ENCODE peak calls at places on chromosome 16, in seven cellular contexts. One of them, this sample, is unnamed.

GRCh38 chr16:62038225-62038624 is 2.0 kb upstream of the CDH8 start:
- DNase-seq in IMR-90: no peak
- DNase-seq in gastrocnemius medialis: no peak
- DNase-seq in adrenal gland: no peak
- DNase-seq in BJ: no peak
- DNase-seq in neural progenitor cell: no peak
- DNase-seq in esophagus squamous epithelium: no peak
- DNase-seq in this sample: no peak

GRCh38 chr16:78127130-78127529 is 27.7 kb downstream of the WWOX start:
- DNase-seq in IMR-90: peak; percentile 33
- DNase-seq in gastrocnemius medialis: no peak
- DNase-seq in adrenal gland: no peak
- DNase-seq in BJ: peak; percentile 35
- DNase-seq in neural progenitor cell: no peak
- DNase-seq in esophagus squamous epithelium: no peak
- DNase-seq in this sample: no peak

GRCh38 chr16:81318711-81319110 is 3.9 kb downstream of the GAN start:
- DNase-seq in IMR-90: no peak
- DNase-seq in gastrocnemius medialis: no peak
- DNase-seq in adrenal gland: no peak
- DNase-seq in BJ: no peak
- DNase-seq in neural progenitor cell: peak; percentile 2
- DNase-seq in esophagus squamous epithelium: no peak
- DNase-seq in this sample: no peak

GRCh38 chr16:11390573-11391495 is 45.6 kb downstream of the RMI2 start:
- DNase-seq in IMR-90: no peak
- DNase-seq in gastrocnemius medialis: no peak
- DNase-seq in adrenal gland: no peak
- DNase-seq in BJ: no peak
- DNase-seq in neural progenitor cell: peak; percentile 50
- DNase-seq in esophagus squamous epithelium: no peak
- DNase-seq in this sample: no peak

GRCh38 chr16:53692146-53692545 is 11.5 kb downstream of the RPGRIP1L start:
- DNase-seq in IMR-90: no peak
- DNase-seq in gastrocnemius medialis: no peak
- DNase-seq in adrenal gland: no peak
- DNase-seq in BJ: no peak
- DNase-seq in neural progenitor cell: peak; percentile 29
- DNase-seq in esophagus squamous epithelium: no peak
- DNase-seq in this sample: no peak

GRCh38 chr16:46996391-46996790 is 22.9 kb upstream of the DNAJA2 start:
- DNase-seq in IMR-90: no peak
- DNase-seq in gastrocnemius medialis: no peak
- DNase-seq in adrenal gland: no peak
- DNase-seq in BJ: no peak
- DNase-seq in neural progenitor cell: no peak
- DNase-seq in esophagus squamous epithelium: no peak
- DNase-seq in this sample: no peak

GRCh38 chr16:74709477-74709877 is 8.8 kb upstream of the MLKL start:
- DNase-seq in IMR-90: peak; percentile 72
- DNase-seq in gastrocnemius medialis: peak; percentile 41
- DNase-seq in adrenal gland: peak; percentile 77
- DNase-seq in BJ: peak; percentile 15
- DNase-seq in neural progenitor cell: peak; percentile 85
- DNase-seq in esophagus squamous epithelium: no peak
- DNase-seq in this sample: peak; percentile 72

GRCh38 chr16:87062569-87063442 is 254.4 kb downstream of the C16orf95 start:
- DNase-seq in IMR-90: peak; percentile 67
- DNase-seq in gastrocnemius medialis: no peak
- DNase-seq in adrenal gland: peak; percentile 71
- DNase-seq in BJ: no peak
- DNase-seq in neural progenitor cell: peak; percentile 94
- DNase-seq in esophagus squamous epithelium: no peak
- DNase-seq in this sample: peak; percentile 73

GRCh38 chr16:81552743-81553079 is 108.1 kb downstream of the CMIP start:
- DNase-seq in IMR-90: no peak
- DNase-seq in gastrocnemius medialis: no peak
- DNase-seq in adrenal gland: no peak
- DNase-seq in BJ: no peak
- DNase-seq in neural progenitor cell: no peak
- DNase-seq in esophagus squamous epithelium: no peak
- DNase-seq in this sample: no peak

GRCh38 chr16:80369559-80369958 is 171.2 kb upstream of the DYNLRB2 start:
- DNase-seq in IMR-90: peak; percentile 60
- DNase-seq in gastrocnemius medialis: no peak
- DNase-seq in adrenal gland: no peak
- DNase-seq in BJ: no peak
- DNase-seq in neural progenitor cell: peak; percentile 84
- DNase-seq in esophagus squamous epithelium: no peak
- DNase-seq in this sample: peak; percentile 9

GRCh38 chr16:58815188-58815888 is 81.2 kb upstream of the GOT2 start:
- DNase-seq in IMR-90: no peak
- DNase-seq in gastrocnemius medialis: no peak
- DNase-seq in adrenal gland: no peak
- DNase-seq in BJ: no peak
- DNase-seq in neural progenitor cell: no peak
- DNase-seq in esophagus squamous epithelium: no peak
- DNase-seq in this sample: no peak

GRCh38 chr16:55149622-55150021 is 174.4 kb upstream of the IRX6 start:
- DNase-seq in IMR-90: no peak
- DNase-seq in gastrocnemius medialis: no peak
- DNase-seq in adrenal gland: no peak
- DNase-seq in BJ: peak; percentile 9
- DNase-seq in neural progenitor cell: no peak
- DNase-seq in esophagus squamous epithelium: no peak
- DNase-seq in this sample: no peak

GRCh38 chr16:78973041-78973440 is 627.5 kb downstream of the MAF start:
- DNase-seq in IMR-90: no peak
- DNase-seq in gastrocnemius medialis: no peak
- DNase-seq in adrenal gland: no peak
- DNase-seq in BJ: no peak
- DNase-seq in neural progenitor cell: no peak
- DNase-seq in esophagus squamous epithelium: no peak
- DNase-seq in this sample: no peak

GRCh38 chr16:2026461-2027023 is at the start of gene NHERF2:
- DNase-seq in IMR-90: no peak
- DNase-seq in gastrocnemius medialis: no peak
- DNase-seq in adrenal gland: peak; percentile 8
- DNase-seq in BJ: no peak
- DNase-seq in neural progenitor cell: peak; percentile 74
- DNase-seq in esophagus squamous epithelium: no peak
- DNase-seq in this sample: peak; percentile 65

GRCh38 chr16:3017806-3018506 is at the start of gene CLDN6:
- DNase-seq in IMR-90: no peak
- DNase-seq in gastrocnemius medialis: no peak
- DNase-seq in adrenal gland: no peak
- DNase-seq in BJ: no peak
- DNase-seq in neural progenitor cell: peak; percentile 96
- DNase-seq in esophagus squamous epithelium: no peak
- DNase-seq in this sample: no peak

GRCh38 chr16:6892961-6893360 is 439.7 kb upstream of the RBFOX1 start:
- DNase-seq in IMR-90: no peak
- DNase-seq in gastrocnemius medialis: no peak
- DNase-seq in adrenal gland: no peak
- DNase-seq in BJ: no peak
- DNase-seq in neural progenitor cell: peak; percentile 18
- DNase-seq in esophagus squamous epithelium: no peak
- DNase-seq in this sample: no peak

GRCh38 chr16:47574091-47575054 is 113.2 kb downstream of the PHKB start:
- DNase-seq in IMR-90: peak; percentile 49
- DNase-seq in gastrocnemius medialis: no peak
- DNase-seq in adrenal gland: no peak
- DNase-seq in BJ: no peak
- DNase-seq in neural progenitor cell: peak; percentile 5
- DNase-seq in esophagus squamous epithelium: no peak
- DNase-seq in this sample: no peak

GRCh38 chr16:57663436-57663835 is 4.7 kb upstream of the ADGRG3 start:
- DNase-seq in IMR-90: no peak
- DNase-seq in gastrocnemius medialis: no peak
- DNase-seq in adrenal gland: no peak
- DNase-seq in BJ: no peak
- DNase-seq in neural progenitor cell: no peak
- DNase-seq in esophagus squamous epithelium: no peak
- DNase-seq in this sample: no peak

GRCh38 chr16:29775742-29776408 is 2.2 kb upstream of the ZG16 start:
- DNase-seq in IMR-90: peak; percentile 43
- DNase-seq in gastrocnemius medialis: no peak
- DNase-seq in adrenal gland: no peak
- DNase-seq in BJ: no peak
- DNase-seq in neural progenitor cell: no peak
- DNase-seq in esophagus squamous epithelium: no peak
- DNase-seq in this sample: no peak

GRCh38 chr16:63789603-63790002 is 1332.3 kb downstream of the CDH11 start:
- DNase-seq in IMR-90: no peak
- DNase-seq in gastrocnemius medialis: no peak
- DNase-seq in adrenal gland: no peak
- DNase-seq in BJ: no peak
- DNase-seq in neural progenitor cell: no peak
- DNase-seq in esophagus squamous epithelium: no peak
- DNase-seq in this sample: no peak

GRCh38 chr16:5064915-5065314 is 841 bp downstream of the C16orf89 start:
- DNase-seq in IMR-90: peak; percentile 24
- DNase-seq in gastrocnemius medialis: no peak
- DNase-seq in adrenal gland: no peak
- DNase-seq in BJ: no peak
- DNase-seq in neural progenitor cell: no peak
- DNase-seq in esophagus squamous epithelium: no peak
- DNase-seq in this sample: no peak

GRCh38 chr16:56779956-56780355 is 50.0 kb downstream of the NUP93 start:
- DNase-seq in IMR-90: no peak
- DNase-seq in gastrocnemius medialis: no peak
- DNase-seq in adrenal gland: no peak
- DNase-seq in BJ: no peak
- DNase-seq in neural progenitor cell: no peak
- DNase-seq in esophagus squamous epithelium: no peak
- DNase-seq in this sample: no peak

GRCh38 chr16:77221482-77221881 is 22.3 kb downstream of the SYCE1L start:
- DNase-seq in IMR-90: peak; percentile 13
- DNase-seq in gastrocnemius medialis: no peak
- DNase-seq in adrenal gland: no peak
- DNase-seq in BJ: no peak
- DNase-seq in neural progenitor cell: no peak
- DNase-seq in esophagus squamous epithelium: no peak
- DNase-seq in this sample: no peak

GRCh38 chr16:50551243-50551642 is 3.0 kb downstream of the NKD1 start:
- DNase-seq in IMR-90: no peak
- DNase-seq in gastrocnemius medialis: no peak
- DNase-seq in adrenal gland: no peak
- DNase-seq in BJ: no peak
- DNase-seq in neural progenitor cell: no peak
- DNase-seq in esophagus squamous epithelium: no peak
- DNase-seq in this sample: no peak
- H3K27me3 ChIP-seq in IMR-90: peaks cover 56% of the 10 kb centered on the region
- H3K27me3 ChIP-seq in gastrocnemius medialis: peaks cover 6% of the 10 kb centered on the region
- H3K27me3 ChIP-seq in adrenal gland: no peaks in the 10 kb centered on the region
- H3K27me3 ChIP-seq in BJ: peaks cover 30% of the 10 kb centered on the region
- H3K27me3 ChIP-seq in neural progenitor cell: peaks cover 42% of the 10 kb centered on the region
- H3K27me3 ChIP-seq in esophagus squamous epithelium: no peaks in the 10 kb centered on the region
- H3K27me3 ChIP-seq in this sample: no peaks in the 10 kb centered on the region

GRCh38 chr16:85459529-85460251 is 153.4 kb upstream of the GSE1 start:
- DNase-seq in IMR-90: no peak
- DNase-seq in gastrocnemius medialis: peak; percentile 44
- DNase-seq in adrenal gland: peak; percentile 56
- DNase-seq in BJ: no peak
- DNase-seq in neural progenitor cell: no peak
- DNase-seq in esophagus squamous epithelium: no peak
- DNase-seq in this sample: no peak
- H3K27me3 ChIP-seq in IMR-90: no peaks in the 10 kb centered on the region
- H3K27me3 ChIP-seq in gastrocnemius medialis: no peaks in the 10 kb centered on the region
- H3K27me3 ChIP-seq in adrenal gland: no peaks in the 10 kb centered on the region
- H3K27me3 ChIP-seq in BJ: no peaks in the 10 kb centered on the region
- H3K27me3 ChIP-seq in neural progenitor cell: peaks cover 63% of the 10 kb centered on the region
- H3K27me3 ChIP-seq in esophagus squamous epithelium: no peaks in the 10 kb centered on the region
- H3K27me3 ChIP-seq in this sample: no peaks in the 10 kb centered on the region

GRCh38 chr16:88297178-88297720 is 85.5 kb upstream of the ZNF469 start:
- DNase-seq in IMR-90: no peak
- DNase-seq in gastrocnemius medialis: no peak
- DNase-seq in adrenal gland: no peak
- DNase-seq in BJ: no peak
- DNase-seq in neural progenitor cell: no peak
- DNase-seq in esophagus squamous epithelium: no peak
- DNase-seq in this sample: no peak

GRCh38 chr16:88298882-88299745 is 83.6 kb upstream of the ZNF469 start:
- DNase-seq in IMR-90: peak; percentile 68
- DNase-seq in gastrocnemius medialis: no peak
- DNase-seq in adrenal gland: no peak
- DNase-seq in BJ: no peak
- DNase-seq in neural progenitor cell: no peak
- DNase-seq in esophagus squamous epithelium: no peak
- DNase-seq in this sample: no peak

GRCh38 chr16:88295526-88296436 is 87.0 kb upstream of the ZNF469 start:
- DNase-seq in IMR-90: no peak
- DNase-seq in gastrocnemius medialis: no peak
- DNase-seq in adrenal gland: no peak
- DNase-seq in BJ: no peak
- DNase-seq in neural progenitor cell: no peak
- DNase-seq in esophagus squamous epithelium: no peak
- DNase-seq in this sample: no peak

GRCh38 chr16:88298166-88298881 is 84.4 kb upstream of the ZNF469 start:
- DNase-seq in IMR-90: peak; percentile 60
- DNase-seq in gastrocnemius medialis: no peak
- DNase-seq in adrenal gland: peak; percentile 75
- DNase-seq in BJ: no peak
- DNase-seq in neural progenitor cell: no peak
- DNase-seq in esophagus squamous epithelium: no peak
- DNase-seq in this sample: no peak

DNA sequence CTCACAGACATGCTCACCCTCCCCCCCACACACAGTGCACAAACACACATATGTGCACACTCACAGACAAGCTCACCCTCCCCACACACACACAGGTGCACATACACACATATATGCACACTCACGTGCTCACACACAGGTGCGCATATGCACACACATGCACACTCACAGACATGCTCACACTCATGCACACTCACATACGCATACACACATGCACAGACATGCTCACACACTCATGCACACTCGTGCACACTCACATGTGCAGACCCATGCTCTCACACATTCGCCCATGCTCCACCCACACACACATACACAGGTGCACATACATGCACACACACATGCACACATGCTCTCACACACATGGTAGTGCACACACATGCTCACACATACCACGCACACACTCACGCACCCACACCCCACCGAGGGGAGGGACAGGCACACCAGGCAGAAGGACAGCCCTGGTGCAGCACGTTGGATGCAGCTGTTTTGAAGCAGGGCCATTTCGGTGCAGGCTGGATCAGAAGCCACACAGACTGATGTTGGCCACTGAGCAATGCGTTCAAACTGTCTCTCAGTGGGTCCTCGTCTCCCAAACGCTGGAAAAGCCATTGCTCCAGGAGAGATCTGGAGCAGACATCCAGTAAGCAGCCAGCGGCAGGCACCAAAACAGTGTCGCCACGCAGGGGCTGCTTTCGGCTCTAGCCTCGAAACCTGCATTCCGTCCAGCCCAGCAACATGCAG is 86.2 kb upstream of the ZNF469 start:
- DNase-seq in IMR-90: no peak
- DNase-seq in gastrocnemius medialis: no peak
- DNase-seq in adrenal gland: no peak
- DNase-seq in BJ: no peak
- DNase-seq in neural progenitor cell: no peak
- DNase-seq in esophagus squamous epithelium: no peak
- DNase-seq in this sample: no peak
- H3K27me3 ChIP-seq in IMR-90: no peaks in the 10 kb centered on the region
- H3K27me3 ChIP-seq in gastrocnemius medialis: peaks cover 10% of the 10 kb centered on the region
- H3K27me3 ChIP-seq in adrenal gland: no peaks in the 10 kb centered on the region
- H3K27me3 ChIP-seq in BJ: no peaks in the 10 kb centered on the region
- H3K27me3 ChIP-seq in neural progenitor cell: no peaks in the 10 kb centered on the region
- H3K27me3 ChIP-seq in esophagus squamous epithelium: no peaks in the 10 kb centered on the region
- H3K27me3 ChIP-seq in this sample: peaks cover 30% of the 10 kb centered on the region

GRCh38 chr16:27803775-27804549 is 254.0 kb downstream of the KATNIP start:
- DNase-seq in IMR-90: no peak
- DNase-seq in gastrocnemius medialis: no peak
- DNase-seq in adrenal gland: no peak
- DNase-seq in BJ: no peak
- DNase-seq in neural progenitor cell: no peak
- DNase-seq in esophagus squamous epithelium: no peak
- DNase-seq in this sample: no peak
- H3K27me3 ChIP-seq in IMR-90: peaks cover 35% of the 10 kb centered on the region
- H3K27me3 ChIP-seq in gastrocnemius medialis: peaks cover 4% of the 10 kb centered on the region
- H3K27me3 ChIP-seq in adrenal gland: peaks cover 5% of the 10 kb centered on the region
- H3K27me3 ChIP-seq in BJ: peaks cover 11% of the 10 kb centered on the region
- H3K27me3 ChIP-seq in neural progenitor cell: no peaks in the 10 kb centered on the region
- H3K27me3 ChIP-seq in esophagus squamous epithelium: no peaks in the 10 kb centered on the region
- H3K27me3 ChIP-seq in this sample: no peaks in the 10 kb centered on the region

This sample was measured in heart right ventricle.